ENCODE peak calls at places on chromosomes 16 and 17, in seven cellular contexts. E, C, T, F, A, J and P are unnamed samples.

GRCh38 chr17:64385187-64386083 is 5.2 kb downstream of the PECAM1 start:
- DNase-seq in J (no peak), E (no peak), F (no peak), C (peak), T (peak), A (no peak), P (peak)

GRCh38 chr16:49366669-49367068 is 6.9 kb upstream of the C16orf78 start:
- DNase-seq in E (no peak), J (no peak), A (no peak), C (no peak), F (no peak), T (no peak), P (no peak)

GRCh38 chr17:40121886-40122465 is at the start of gene MSL1:
- DNase-seq in C (peak), F (peak), T (peak), A (peak), E (peak), J (peak), P (no peak)

GRCh38 chr17:70169707-70170597 is 620 bp downstream of the KCNJ2 start:
- DNase-seq in E (no peak), J (no peak), F (no peak), C (no peak), A (peak), T (no peak), P (no peak)

GRCh38 chr16:85027968-85028637 is 508 bp downstream of the KIAA0513 start:
- DNase-seq in F (peak), E (no peak), C (no peak), J (no peak), T (no peak), A (no peak), P (no peak)

GRCh38 chr17:348012-348411 is 4.6 kb downstream of the RPH3AL start:
- DNase-seq in E (no peak), F (no peak), T (no peak), A (no peak), J (peak), C (no peak), P (no peak)

GRCh38 chr17:420479-421175 is 68.0 kb upstream of the RPH3AL start:
- DNase-seq in T (no peak), A (no peak), E (no peak), J (no peak), C (no peak), F (no peak), P (no peak)

GRCh38 chr16:82957212-82957611 is 330.4 kb downstream of the CDH13 start:
- DNase-seq in T (no peak), J (no peak), F (no peak), C (no peak), A (no peak), E (no peak), P (no peak)

GRCh38 chr17:21285164-21286065 is 904 bp downstream of the MAP2K3 start:
- DNase-seq in F (peak), J (peak), T (peak), C (peak), E (peak), A (no peak), P (no peak)

GRCh38 chr17:77842148-77842905 is 116.2 kb upstream of the TNRC6C start:
- DNase-seq in C (peak), F (no peak), J (peak), E (no peak), T (no peak), A (no peak), P (no peak)

GRCh38 chr16:84471316-84471715 is 33.1 kb downstream of the MEAK7 start:
- DNase-seq in J (no peak), A (no peak), T (no peak), F (no peak), C (no peak), E (no peak), P (no peak)

GRCh38 chr16:337437-337836 is 15.1 kb downstream of the AXIN1 start:
- DNase-seq in T (no peak), J (no peak), A (no peak), E (no peak), F (no peak), C (no peak), P (no peak)

GRCh38 chr17:151886-152859 is 14.8 kb downstream of the SCGB1C2 start:
- DNase-seq in T (peak), F (no peak), J (no peak), C (peak), A (no peak), E (no peak), P (peak)